ENCODE peak calls at places on chromosomes 4 and X, in seven cellular contexts. One of them, this sample, is unnamed. For H4K20me1, the result is how much of the 10 kb centered on the place peaks cover.

GRCh38 chr4:106369456-106370060 is 980 bp upstream of the GIMD1 start:
- DNase-seq in hepatocyte: peak
- DNase-seq in H9: peak
- DNase-seq in GM23338: peak
- DNase-seq in OCI-LY7: peak
- DNase-seq in K562: peak
- DNase-seq in fibroblast of lung: peak
- DNase-seq in this sample: peak

GRCh38 chrX:10656214-10656613 is 35.8 kb upstream of the MID1 start:
- DNase-seq in hepatocyte: no peak
- DNase-seq in H9: no peak
- DNase-seq in GM23338: no peak
- DNase-seq in OCI-LY7: no peak
- DNase-seq in K562: no peak
- DNase-seq in fibroblast of lung: no peak
- DNase-seq in this sample: no peak

GRCh38 chrX:74449322-74449936 is 28.1 kb downstream of the SLC16A2 start:
- DNase-seq in hepatocyte: no peak
- DNase-seq in H9: no peak
- DNase-seq in GM23338: no peak
- DNase-seq in OCI-LY7: no peak
- DNase-seq in K562: no peak
- DNase-seq in fibroblast of lung: no peak
- DNase-seq in this sample: peak

GRCh38 chr4:1035510-1035909 is 24.1 kb downstream of the FGFRL1 start:
- DNase-seq in hepatocyte: no peak
- DNase-seq in H9: no peak
- DNase-seq in GM23338: no peak
- DNase-seq in OCI-LY7: no peak
- DNase-seq in K562: no peak
- DNase-seq in fibroblast of lung: no peak
- DNase-seq in this sample: no peak

GRCh38 chrX:110322603-110323002 is 4.7 kb upstream of the AMMECR1 start:
- DNase-seq in hepatocyte: no peak
- DNase-seq in H9: no peak
- DNase-seq in GM23338: no peak
- DNase-seq in OCI-LY7: no peak
- DNase-seq in K562: no peak
- DNase-seq in fibroblast of lung: no peak
- DNase-seq in this sample: no peak

GRCh38 chr4:40264995-40265909 is 68.4 kb downstream of the RHOH start:
- DNase-seq in hepatocyte: peak
- DNase-seq in H9: no peak
- DNase-seq in GM23338: no peak
- DNase-seq in OCI-LY7: peak
- DNase-seq in K562: peak
- DNase-seq in fibroblast of lung: peak
- DNase-seq in this sample: peak

GRCh38 chr4:70651864-70652506 is 14.3 kb downstream of the JCHAIN start:
- DNase-seq in hepatocyte: peak
- DNase-seq in H9: peak
- DNase-seq in GM23338: peak
- DNase-seq in OCI-LY7: peak
- DNase-seq in K562: peak
- DNase-seq in fibroblast of lung: peak
- DNase-seq in this sample: peak

GRCh38 chrX:124033821-124034220 is 72.3 kb downstream of the STAG2 start:
- DNase-seq in hepatocyte: no peak
- DNase-seq in H9: no peak
- DNase-seq in GM23338: no peak
- DNase-seq in OCI-LY7: no peak
- DNase-seq in K562: no peak
- DNase-seq in fibroblast of lung: peak
- DNase-seq in this sample: no peak

GRCh38 chr4:76658231-76659102 is 223.4 kb downstream of the SHROOM3 start:
- DNase-seq in hepatocyte: no peak
- DNase-seq in H9: no peak
- DNase-seq in GM23338: no peak
- DNase-seq in OCI-LY7: no peak
- DNase-seq in K562: no peak
- DNase-seq in fibroblast of lung: peak
- DNase-seq in this sample: no peak

GRCh38 chr4:7823416-7823824 is 116.2 kb downstream of the AFAP1 start:
- DNase-seq in hepatocyte: peak
- DNase-seq in H9: no peak
- DNase-seq in GM23338: no peak
- DNase-seq in OCI-LY7: no peak
- DNase-seq in K562: no peak
- DNase-seq in fibroblast of lung: peak
- DNase-seq in this sample: no peak

GRCh38 chr4:38177792-38178665 is 217.8 kb downstream of the PTTG2 start:
- DNase-seq in hepatocyte: no peak
- DNase-seq in H9: no peak
- DNase-seq in GM23338: no peak
- DNase-seq in OCI-LY7: no peak
- DNase-seq in K562: peak
- DNase-seq in fibroblast of lung: peak
- DNase-seq in this sample: peak

GRCh38 chrX:13659057-13659456 is 6.1 kb downstream of the TCEANC start:
- DNase-seq in hepatocyte: no peak
- DNase-seq in H9: no peak
- DNase-seq in GM23338: no peak
- DNase-seq in OCI-LY7: peak
- DNase-seq in K562: no peak
- DNase-seq in fibroblast of lung: peak
- DNase-seq in this sample: no peak

GRCh38 chrX:129759576-129760061 is 20.1 kb upstream of the SASH3 start:
- DNase-seq in hepatocyte: no peak
- DNase-seq in H9: no peak
- DNase-seq in GM23338: peak
- DNase-seq in OCI-LY7: no peak
- DNase-seq in K562: peak
- DNase-seq in fibroblast of lung: peak
- DNase-seq in this sample: peak

GRCh38 chr4:177964061-177964460 is 521.8 kb upstream of the AGA start:
- DNase-seq in hepatocyte: no peak
- DNase-seq in H9: no peak
- DNase-seq in GM23338: no peak
- DNase-seq in OCI-LY7: no peak
- DNase-seq in K562: no peak
- DNase-seq in fibroblast of lung: peak
- DNase-seq in this sample: no peak

GRCh38 chr4:113637363-113637762 is 124.2 kb downstream of the CAMK2D start:
- DNase-seq in hepatocyte: no peak
- DNase-seq in H9: no peak
- DNase-seq in GM23338: no peak
- DNase-seq in OCI-LY7: no peak
- DNase-seq in K562: no peak
- DNase-seq in fibroblast of lung: peak
- DNase-seq in this sample: no peak

DNA sequence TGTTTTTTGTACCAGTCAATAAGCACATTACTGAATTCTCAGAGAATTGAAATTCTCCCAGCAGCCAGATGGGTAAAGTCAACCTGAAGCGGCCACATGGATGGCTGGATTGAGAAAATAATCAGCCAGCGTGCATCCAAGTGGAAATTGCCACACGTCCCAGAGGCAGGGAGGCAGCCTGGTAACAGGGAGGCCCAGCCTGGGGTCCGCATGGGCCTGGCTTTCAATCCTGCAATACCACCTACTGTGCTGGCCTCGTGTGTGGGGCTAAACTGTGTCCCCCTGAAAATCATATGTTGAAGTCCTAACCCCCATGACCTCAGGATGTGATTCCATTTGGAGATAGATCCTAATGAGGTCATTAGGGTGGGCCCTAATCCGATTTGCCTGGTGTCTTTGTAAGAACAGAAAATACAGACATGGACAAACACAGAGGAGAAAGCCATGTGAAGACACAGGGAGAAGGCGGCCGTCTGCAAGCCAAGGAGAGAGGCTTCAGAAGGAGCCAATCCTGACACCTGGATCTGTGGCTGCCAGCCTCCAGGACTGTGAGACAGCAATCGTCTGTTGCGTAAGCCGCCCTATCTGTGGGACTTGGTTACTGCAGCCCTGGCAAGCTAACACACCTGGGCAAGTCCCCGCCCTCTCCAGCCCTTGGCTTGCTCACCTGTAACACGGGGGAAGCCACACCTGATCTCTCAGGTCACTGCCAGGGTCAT is 90.3 kb downstream of the JAKMIP1 start:
- DNase-seq in hepatocyte: peak
- DNase-seq in H9: peak
- DNase-seq in GM23338: peak
- DNase-seq in OCI-LY7: peak
- DNase-seq in K562: no peak
- DNase-seq in fibroblast of lung: no peak
- DNase-seq in this sample: no peak
- TF ChIP-seq CTCF in hepatocyte: peak
- TF ChIP-seq CTCF in H9: peak
- TF ChIP-seq CTCF in GM23338: peak
- TF ChIP-seq CTCF in OCI-LY7: peak
- TF ChIP-seq CTCF in K562: no peak
- TF ChIP-seq CTCF in fibroblast of lung: no peak
- TF ChIP-seq CTCF in this sample: peak

GRCh38 chr4:86944964-86945781 is 10.4 kb downstream of the AFF1 start:
- DNase-seq in hepatocyte: no peak
- DNase-seq in H9: no peak
- DNase-seq in GM23338: no peak
- DNase-seq in OCI-LY7: no peak
- DNase-seq in K562: no peak
- DNase-seq in fibroblast of lung: no peak
- DNase-seq in this sample: no peak
- H4K20me1 ChIP-seq in hepatocyte: under half
- H4K20me1 ChIP-seq in H9: under half
- H4K20me1 ChIP-seq in GM23338: under half
- H4K20me1 ChIP-seq in OCI-LY7: under half
- H4K20me1 ChIP-seq in K562: under half
- H4K20me1 ChIP-seq in fibroblast of lung: under half
- H4K20me1 ChIP-seq in this sample: under half

GRCh38 chr4:163344147-163345050 is 707 bp downstream of the NPY5R start:
- DNase-seq in hepatocyte: peak
- DNase-seq in H9: peak
- DNase-seq in GM23338: peak
- DNase-seq in OCI-LY7: no peak
- DNase-seq in K562: no peak
- DNase-seq in fibroblast of lung: no peak
- DNase-seq in this sample: no peak
- TF ChIP-seq CTCF in hepatocyte: no peak
- TF ChIP-seq CTCF in H9: no peak
- TF ChIP-seq CTCF in GM23338: no peak
- TF ChIP-seq CTCF in OCI-LY7: no peak
- TF ChIP-seq CTCF in K562: no peak
- TF ChIP-seq CTCF in fibroblast of lung: no peak
- TF ChIP-seq CTCF in this sample: no peak

GRCh38 chrX:140589657-140590056 is 84.8 kb upstream of the SOX3 start:
- DNase-seq in hepatocyte: no peak
- DNase-seq in H9: no peak
- DNase-seq in GM23338: no peak
- DNase-seq in OCI-LY7: no peak
- DNase-seq in K562: no peak
- DNase-seq in fibroblast of lung: no peak
- DNase-seq in this sample: no peak

GRCh38 chrX:140586951-140587350 is 82.1 kb upstream of the SOX3 start:
- DNase-seq in hepatocyte: no peak
- DNase-seq in H9: no peak
- DNase-seq in GM23338: no peak
- DNase-seq in OCI-LY7: no peak
- DNase-seq in K562: no peak
- DNase-seq in fibroblast of lung: no peak
- DNase-seq in this sample: no peak
- H4K20me1 ChIP-seq in hepatocyte: under half
- H4K20me1 ChIP-seq in H9: under half
- H4K20me1 ChIP-seq in GM23338: under half
- H4K20me1 ChIP-seq in OCI-LY7: under half
- H4K20me1 ChIP-seq in K562: under half
- H4K20me1 ChIP-seq in fibroblast of lung: under half
- H4K20me1 ChIP-seq in this sample: under half

GRCh38 chr4:78311306-78311705 is 240.3 kb upstream of the ANXA3 start:
- DNase-seq in hepatocyte: no peak
- DNase-seq in H9: no peak
- DNase-seq in GM23338: peak
- DNase-seq in OCI-LY7: no peak
- DNase-seq in K562: no peak
- DNase-seq in fibroblast of lung: no peak
- DNase-seq in this sample: no peak
- TF ChIP-seq CTCF in hepatocyte: no peak
- TF ChIP-seq CTCF in H9: peak
- TF ChIP-seq CTCF in GM23338: peak
- TF ChIP-seq CTCF in OCI-LY7: no peak
- TF ChIP-seq CTCF in K562: peak
- TF ChIP-seq CTCF in fibroblast of lung: no peak
- TF ChIP-seq CTCF in this sample: no peak